ENCODE peak calls at places on chromosomes 4 and X, in six cellular contexts. D is SW480, W is HFFc6, T is adrenal gland, Y is small intestine, O is head of caudate nucleus. M is an unnamed sample.

GRCh38 chr4:12110607-12111006 is 681.9 kb upstream of the HS3ST1 start:
- DNase-seq in D (no peak), W (no peak), T (no peak), Y (no peak), O (no peak), M (no peak)

GRCh38 chr4:38872620-38873019 is 5.0 kb downstream of the FAM114A1 start:
- DNase-seq in D (peak; percentile 64), W (peak; percentile 81), T (no peak), Y (peak; percentile 47), O (no peak), M (peak; percentile 91)

GRCh38 chr4:156312261-156312847 is 358.7 kb upstream of the CTSO start:
- DNase-seq in D (peak; percentile 3), W (no peak), T (no peak), Y (no peak), O (no peak), M (no peak)

GRCh38 chrX:129461801-129462456 is 61.4 kb downstream of the SMARCA1 start:
- DNase-seq in D (no peak), W (no peak), T (no peak), Y (no peak), O (no peak), M (no peak)

GRCh38 chr4:124708517-124709300 is 3.8 kb downstream of the ANKRD50 start:
- DNase-seq in D (no peak), W (no peak), T (no peak), Y (no peak), O (no peak), M (no peak)

GRCh38 chr4:184755278-184755677 is 21.4 kb upstream of the CENPU start:
- DNase-seq in D (no peak), W (peak; percentile 85), T (peak; percentile 18), Y (no peak), O (no peak), M (peak; percentile 60)

GRCh38 chr4:145956288-145956890 is 17.8 kb upstream of the ZNF827 start:
- DNase-seq in D (peak; percentile 26), W (peak; percentile 33), T (peak; percentile 65), Y (peak; percentile 43), O (peak; percentile 73), M (no peak)

GRCh38 chr4:30744386-30744785 is 24.2 kb downstream of the PCDH7 start:
- DNase-seq in D (no peak), W (no peak), T (no peak), Y (no peak), O (no peak), M (no peak)

GRCh38 chrX:11888421-11888820 is 130.4 kb downstream of the MSL3 start:
- DNase-seq in D (no peak), W (no peak), T (no peak), Y (no peak), O (no peak), M (no peak)

GRCh38 chrX:27575565-27575964 is 14.6 kb upstream of the DCAF8L2 start:
- DNase-seq in D (no peak), W (no peak), T (no peak), Y (no peak), O (no peak), M (no peak)

GRCh38 chr4:153374471-153374870 is 30.0 kb downstream of the MND1 start:
- DNase-seq in D (no peak), W (no peak), T (no peak), Y (no peak), O (no peak), M (peak; percentile 19)

GRCh38 chrX:39894626-39895025 is 203.1 kb downstream of the BCOR start:
- DNase-seq in D (peak; percentile 27), W (no peak), T (no peak), Y (no peak), O (no peak), M (no peak)

GRCh38 chr4:62377700-62378099 is 1177.6 kb downstream of the ADGRL3 start:
- DNase-seq in D (no peak), W (no peak), T (no peak), Y (no peak), O (no peak), M (no peak)

GRCh38 chr4:185383451-185383850 is 12.3 kb downstream of the LRP2BP start:
- DNase-seq in D (no peak), W (no peak), T (no peak), Y (no peak), O (no peak), M (no peak)

GRCh38 chr4:180426938-180427337 is 1816.3 kb upstream of the TENM3 start:
- DNase-seq in D (no peak), W (no peak), T (no peak), Y (no peak), O (no peak), M (no peak)

GRCh38 chr4:8940792-8941491 is 69.3 kb upstream of the HMX1 start:
- DNase-seq in D (peak; percentile 34), W (no peak), T (no peak), Y (peak; percentile 19), O (no peak), M (no peak)